ENCODE peak calls at places on chromosomes 3 and 15, in seven cellular contexts. One of them, this sample, is unnamed.

GRCh38 chr3:132623646-132624045 is 26.6 kb downstream of the ACKR4 start:
- DNase-seq in stimulated activated CD8-positive, alpha-beta memory T cell treated with anti-CD3 and anti-CD28 coated beads, Interleukin-12 subunit alpha, Interleukin-12 subunit beta, amount 100 ng/mL, for 4 hours: no peak
- DNase-seq in MM.1S: no peak
- DNase-seq in T-cell: no peak
- DNase-seq in hepatocyte: no peak
- DNase-seq in fibroblast of lung: no peak
- DNase-seq in skeletal muscle cell: no peak
- DNase-seq in this sample: no peak

GRCh38 chr3:114632757-114633424 is 339.1 kb downstream of the TIGIT start:
- DNase-seq in fibroblast of lung: no peak
- DNase-seq in skeletal muscle cell: no peak
- DNase-seq in MM.1S: no peak
- DNase-seq in hepatocyte: no peak
- DNase-seq in stimulated activated CD8-positive, alpha-beta memory T cell treated with anti-CD3 and anti-CD28 coated beads, Interleukin-12 subunit alpha, Interleukin-12 subunit beta, amount 100 ng/mL, for 4 hours: no peak
- DNase-seq in T-cell: no peak
- DNase-seq in this sample: no peak

GRCh38 chr15:41823502-41823901 is 4.4 kb upstream of the JMJD7 start:
- DNase-seq in stimulated activated CD8-positive, alpha-beta memory T cell treated with anti-CD3 and anti-CD28 coated beads, Interleukin-12 subunit alpha, Interleukin-12 subunit beta, amount 100 ng/mL, for 4 hours: no peak
- DNase-seq in MM.1S: no peak
- DNase-seq in T-cell: no peak
- DNase-seq in hepatocyte: no peak
- DNase-seq in fibroblast of lung: no peak
- DNase-seq in skeletal muscle cell: no peak
- DNase-seq in this sample: no peak

GRCh38 chr3:47865192-47865591 is 62.3 kb downstream of the DHX30 start:
- DNase-seq in hepatocyte: no peak
- DNase-seq in fibroblast of lung: no peak
- DNase-seq in MM.1S: no peak
- DNase-seq in T-cell: no peak
- DNase-seq in skeletal muscle cell: no peak
- DNase-seq in stimulated activated CD8-positive, alpha-beta memory T cell treated with anti-CD3 and anti-CD28 coated beads, Interleukin-12 subunit alpha, Interleukin-12 subunit beta, amount 100 ng/mL, for 4 hours: no peak
- DNase-seq in this sample: no peak

GRCh38 chr3:126407412-126408044 is 12.8 kb downstream of the CFAP100 start:
- DNase-seq in MM.1S: no peak
- DNase-seq in stimulated activated CD8-positive, alpha-beta memory T cell treated with anti-CD3 and anti-CD28 coated beads, Interleukin-12 subunit alpha, Interleukin-12 subunit beta, amount 100 ng/mL, for 4 hours: no peak
- DNase-seq in hepatocyte: no peak
- DNase-seq in skeletal muscle cell: no peak
- DNase-seq in fibroblast of lung: no peak
- DNase-seq in T-cell: no peak
- DNase-seq in this sample: no peak

GRCh38 chr15:68418611-68419161 is 13.3 kb downstream of the ITGA11 start:
- DNase-seq in T-cell: no peak
- DNase-seq in fibroblast of lung: peak
- DNase-seq in skeletal muscle cell: peak
- DNase-seq in stimulated activated CD8-positive, alpha-beta memory T cell treated with anti-CD3 and anti-CD28 coated beads, Interleukin-12 subunit alpha, Interleukin-12 subunit beta, amount 100 ng/mL, for 4 hours: no peak
- DNase-seq in hepatocyte: peak
- DNase-seq in MM.1S: no peak
- DNase-seq in this sample: no peak

GRCh38 chr15:78449220-78449999 is 11.4 kb downstream of the IREB2 start:
- DNase-seq in MM.1S: no peak
- DNase-seq in hepatocyte: no peak
- DNase-seq in skeletal muscle cell: no peak
- DNase-seq in T-cell: no peak
- DNase-seq in fibroblast of lung: no peak
- DNase-seq in stimulated activated CD8-positive, alpha-beta memory T cell treated with anti-CD3 and anti-CD28 coated beads, Interleukin-12 subunit alpha, Interleukin-12 subunit beta, amount 100 ng/mL, for 4 hours: no peak
- DNase-seq in this sample: no peak

GRCh38 chr15:62739082-62739481 is 303.5 kb upstream of the TPM1 start:
- DNase-seq in fibroblast of lung: peak
- DNase-seq in skeletal muscle cell: no peak
- DNase-seq in stimulated activated CD8-positive, alpha-beta memory T cell treated with anti-CD3 and anti-CD28 coated beads, Interleukin-12 subunit alpha, Interleukin-12 subunit beta, amount 100 ng/mL, for 4 hours: no peak
- DNase-seq in hepatocyte: no peak
- DNase-seq in T-cell: no peak
- DNase-seq in MM.1S: no peak
- DNase-seq in this sample: no peak

GRCh38 chr15:65406402-65407000 is 16.2 kb downstream of the IGDCC4 start:
- DNase-seq in skeletal muscle cell: no peak
- DNase-seq in T-cell: no peak
- DNase-seq in fibroblast of lung: no peak
- DNase-seq in hepatocyte: no peak
- DNase-seq in MM.1S: no peak
- DNase-seq in stimulated activated CD8-positive, alpha-beta memory T cell treated with anti-CD3 and anti-CD28 coated beads, Interleukin-12 subunit alpha, Interleukin-12 subunit beta, amount 100 ng/mL, for 4 hours: no peak
- DNase-seq in this sample: no peak

GRCh38 chr3:156681003-156681402 is 6.6 kb downstream of the TIPARP start:
- DNase-seq in fibroblast of lung: peak
- DNase-seq in stimulated activated CD8-positive, alpha-beta memory T cell treated with anti-CD3 and anti-CD28 coated beads, Interleukin-12 subunit alpha, Interleukin-12 subunit beta, amount 100 ng/mL, for 4 hours: no peak
- DNase-seq in hepatocyte: peak
- DNase-seq in MM.1S: peak
- DNase-seq in skeletal muscle cell: peak
- DNase-seq in T-cell: no peak
- DNase-seq in this sample: no peak

GRCh38 chr3:162082516-162082915 is 585.9 kb downstream of the OTOL1 start:
- DNase-seq in skeletal muscle cell: no peak
- DNase-seq in hepatocyte: no peak
- DNase-seq in MM.1S: no peak
- DNase-seq in fibroblast of lung: peak
- DNase-seq in stimulated activated CD8-positive, alpha-beta memory T cell treated with anti-CD3 and anti-CD28 coated beads, Interleukin-12 subunit alpha, Interleukin-12 subunit beta, amount 100 ng/mL, for 4 hours: no peak
- DNase-seq in T-cell: no peak
- DNase-seq in this sample: no peak

GRCh38 chr3:169628567-169628966 is 34.9 kb downstream of the MECOM start:
- DNase-seq in fibroblast of lung: no peak
- DNase-seq in MM.1S: no peak
- DNase-seq in skeletal muscle cell: no peak
- DNase-seq in stimulated activated CD8-positive, alpha-beta memory T cell treated with anti-CD3 and anti-CD28 coated beads, Interleukin-12 subunit alpha, Interleukin-12 subunit beta, amount 100 ng/mL, for 4 hours: no peak
- DNase-seq in T-cell: no peak
- DNase-seq in hepatocyte: peak
- DNase-seq in this sample: no peak

GRCh38 chr3:177419904-177420601 is 222.8 kb upstream of the TBL1XR1 start:
- DNase-seq in fibroblast of lung: no peak
- DNase-seq in hepatocyte: no peak
- DNase-seq in stimulated activated CD8-positive, alpha-beta memory T cell treated with anti-CD3 and anti-CD28 coated beads, Interleukin-12 subunit alpha, Interleukin-12 subunit beta, amount 100 ng/mL, for 4 hours: no peak
- DNase-seq in skeletal muscle cell: no peak
- DNase-seq in MM.1S: no peak
- DNase-seq in T-cell: no peak
- DNase-seq in this sample: no peak

GRCh38 chr3:125512135-125512920 is 7.7 kb downstream of the SNX4 start:
- DNase-seq in stimulated activated CD8-positive, alpha-beta memory T cell treated with anti-CD3 and anti-CD28 coated beads, Interleukin-12 subunit alpha, Interleukin-12 subunit beta, amount 100 ng/mL, for 4 hours: no peak
- DNase-seq in MM.1S: peak
- DNase-seq in hepatocyte: no peak
- DNase-seq in T-cell: no peak
- DNase-seq in skeletal muscle cell: peak
- DNase-seq in fibroblast of lung: peak
- DNase-seq in this sample: no peak

This sample was measured in H1.